ENCODE peak calls at places on chromosomes 11 and 22, in ten cellular contexts. E is uterus; T is epithelial cell of esophagus; I is CD8-positive, alpha-beta memory T cell; J is small intestine; Z is MM.1S; K is astrocyte of the spinal cord; Q is epithelial cell of proximal tubule; S is naive thymus-derived CD4-positive, alpha-beta T cell; X is IMR-90. C is an unnamed sample.

GRCh38 chr11:12889243-12889642 is 119.9 kb upstream of the RASSF10 start:
- DNase-seq in T (peak), K (peak), Z (no peak), J (no peak), I (no peak), X (peak), E (peak), Q (no peak), S (no peak), C (no peak)

GRCh38 chr22:39616781-39617180 is 46.2 kb downstream of the CACNA1I start:
- DNase-seq in E (no peak), Q (no peak), I (no peak), T (no peak), S (no peak), K (no peak), J (no peak), X (no peak), Z (no peak), C (no peak)

GRCh38 chr22:30094804-30095203 is 14.5 kb downstream of the HORMAD2 start:
- DNase-seq in S (no peak), E (no peak), X (no peak), Q (no peak), I (no peak), K (peak), T (no peak), Z (no peak), J (no peak), C (no peak)

GRCh38 chr22:37661160-37661924 is 2.8 kb downstream of the PDXP start:
- DNase-seq in T (no peak), Z (no peak), K (peak), S (no peak), Q (no peak), E (peak), I (no peak), X (peak), J (no peak), C (no peak)

GRCh38 chr22:48689206-48689605 is 1138.5 kb downstream of the BRD1 start:
- DNase-seq in E (no peak), I (no peak), Q (no peak), T (no peak), Z (no peak), X (no peak), K (no peak), S (no peak), J (no peak), C (no peak)

GRCh38 chr11:13963169-13963948 is 836 bp downstream of the SPON1 start:
- DNase-seq in T (no peak), I (no peak), S (no peak), Q (no peak), Z (no peak), E (peak), K (no peak), J (peak), X (peak), C (no peak)

GRCh38 chr11:72719144-72719543 is 33.1 kb downstream of the ARAP1 start:
- DNase-seq in S (no peak), I (no peak), X (peak), J (no peak), Z (peak), E (no peak), T (no peak), Q (no peak), K (no peak), C (no peak)

GRCh38 chr11:56700242-56700918 is 1.5 kb downstream of the OR9G1 start:
- DNase-seq in Z (peak), K (no peak), T (peak), Q (no peak), X (no peak), J (no peak), I (no peak), E (no peak), S (no peak), C (peak)

GRCh38 chr22:38572065-38572464 is 2.1 kb upstream of the DMC1 start:
- DNase-seq in Q (no peak), T (peak), J (peak), S (peak), X (peak), Z (peak), K (peak), E (peak), I (no peak), C (peak)

GRCh38 chr11:109320595-109320994 is 101.4 kb upstream of the C11orf87 start:
- DNase-seq in Z (no peak), T (peak), S (no peak), J (no peak), Q (peak), E (no peak), K (peak), X (peak), I (no peak), C (no peak)

GRCh38 chr11:94025695-94026394 is 4.7 kb downstream of the HEPHL1 start:
- DNase-seq in T (no peak), E (no peak), I (no peak), X (peak), Q (no peak), Z (no peak), J (no peak), S (no peak), K (peak), C (no peak)

GRCh38 chr11:76205252-76206076 is 838 bp downstream of the WNT11 start:
- DNase-seq in E (no peak), S (no peak), T (no peak), J (no peak), X (no peak), K (no peak), Q (no peak), I (no peak), Z (no peak), C (no peak)

GRCh38 chr11:62392944-62393628 is 25.7 kb upstream of the SCGB1A1 start:
- DNase-seq in K (no peak), X (no peak), S (peak), Z (peak), E (no peak), Q (no peak), J (peak), T (peak), I (no peak), C (peak)

GRCh38 chr11:114197799-114198500 is 98.2 kb upstream of the NNMT start:
- DNase-seq in K (peak), E (peak), I (no peak), X (peak), J (no peak), T (peak), S (no peak), Z (no peak), Q (no peak), C (no peak)

GRCh38 chr11:65384301-65384889 is 1.9 kb upstream of the SLC25A45 start:
- DNase-seq in K (peak), X (peak), J (no peak), Z (no peak), S (no peak), T (no peak), E (peak), I (peak), Q (no peak), C (no peak)

GRCh38 chr11:36196476-36197099 is 92.6 kb downstream of the COMMD9 start:
- DNase-seq in X (peak), E (peak), I (no peak), J (no peak), Z (no peak), S (no peak), T (no peak), Q (no peak), K (no peak), C (no peak)

GRCh38 chr11:27218498-27219038 is 144.4 kb downstream of the CCDC34 start:
- DNase-seq in Z (no peak), E (no peak), S (no peak), Q (no peak), J (no peak), I (no peak), X (peak), K (peak), T (peak), C (no peak)

GRCh38 chr11:111879637-111879960 is 258 bp downstream of the CFAP68 start:
- DNase-seq in K (no peak), Q (no peak), J (no peak), X (no peak), Z (no peak), T (no peak), E (no peak), S (no peak), I (no peak), C (no peak)

GRCh38 chr11:118295834-118296454 is 8.6 kb upstream of the CD3E start:
- DNase-seq in K (peak), S (peak), I (no peak), Q (peak), Z (no peak), J (peak), X (peak), T (peak), E (no peak), C (peak)

GRCh38 chr11:125069008-125069407 is 5.9 kb downstream of the SLC37A2 start:
- DNase-seq in Z (no peak), K (no peak), J (peak), Q (no peak), X (peak), E (no peak), T (no peak), S (no peak), I (no peak), C (no peak)

GRCh38 chr11:102485095-102485722 is 32.6 kb upstream of the TMEM123 start:
- DNase-seq in K (no peak), Z (no peak), X (peak), E (no peak), Q (no peak), S (no peak), J (no peak), T (peak), I (no peak), C (no peak)

GRCh38 chr22:45460288-45461109 is 42.2 kb upstream of the FBLN1 start:
- DNase-seq in K (peak), Q (no peak), S (no peak), I (no peak), X (peak), E (peak), Z (no peak), T (no peak), J (no peak), C (no peak)

GRCh38 chr11:47179655-47179991 is 2.9 kb upstream of the ARFGAP2 start:
- DNase-seq in Q (no peak), X (peak), T (peak), J (peak), E (no peak), K (no peak), S (peak), I (no peak), Z (peak), C (peak)

GRCh38 chr11:118870396-118871343 is 13.0 kb upstream of the CXCR5 start:
- DNase-seq in E (peak), X (peak), I (no peak), Q (peak), Z (peak), T (no peak), S (peak), J (no peak), K (no peak), C (no peak)

GRCh38 chr11:69828276-69828970 is 9.2 kb upstream of the FGF3 start:
- DNase-seq in J (peak), Z (no peak), X (no peak), Q (no peak), S (no peak), K (no peak), E (no peak), T (no peak), I (no peak), C (no peak)

GRCh38 chr11:2346014-2346413 is 31.1 kb upstream of the CD81 start:
- DNase-seq in Z (no peak), J (no peak), X (no peak), S (no peak), E (no peak), K (no peak), T (no peak), Q (no peak), I (no peak), C (no peak)

GRCh38 chr11:91299980-91300379 is 924.6 kb upstream of the FAT3 start:
- DNase-seq in T (no peak), Z (peak), J (no peak), K (peak), X (peak), E (no peak), I (no peak), S (no peak), Q (no peak), C (no peak)

GRCh38 chr11:78203184-78203583 is 14.5 kb downstream of the USP35 start:
- DNase-seq in Z (no peak), E (no peak), X (no peak), K (no peak), J (peak), S (peak), I (peak), Q (no peak), T (no peak), C (peak)

GRCh38 chr11:15509082-15509481 is 394.4 kb downstream of the INSC start:
- DNase-seq in E (no peak), J (no peak), X (no peak), K (no peak), Z (no peak), Q (no peak), I (no peak), S (no peak), T (no peak), C (no peak)

GRCh38 chr11:48020092-48020755 is 39.9 kb downstream of the PTPRJ start:
- DNase-seq in K (no peak), S (no peak), Q (no peak), Z (no peak), T (peak), J (no peak), E (no peak), X (no peak), I (no peak), C (no peak)

GRCh38 chr11:6474423-6474792 is 667 bp upstream of the TRIM3 start:
- DNase-seq in T (no peak), X (no peak), I (no peak), K (no peak), S (no peak), Q (no peak), J (no peak), Z (no peak), E (no peak), C (no peak)

GRCh38 chr11:6475936-6476335 is 2.2 kb upstream of the TRIM3 start:
- DNase-seq in Z (no peak), I (no peak), T (no peak), J (peak), K (no peak), Q (no peak), E (no peak), S (no peak), X (no peak), C (no peak)

GRCh38 chr11:6473481-6474422 is at the start of gene TRIM3:
- DNase-seq in K (peak), T (peak), S (peak), I (peak), Z (peak), Q (peak), X (peak), E (peak), J (peak), C (no peak)

GRCh38 chr11:6474806-6475500 is 1.2 kb upstream of the TRIM3 start:
- DNase-seq in Z (no peak), I (no peak), E (no peak), S (no peak), K (no peak), T (no peak), Q (no peak), J (peak), X (peak), C (no peak)

DNA sequence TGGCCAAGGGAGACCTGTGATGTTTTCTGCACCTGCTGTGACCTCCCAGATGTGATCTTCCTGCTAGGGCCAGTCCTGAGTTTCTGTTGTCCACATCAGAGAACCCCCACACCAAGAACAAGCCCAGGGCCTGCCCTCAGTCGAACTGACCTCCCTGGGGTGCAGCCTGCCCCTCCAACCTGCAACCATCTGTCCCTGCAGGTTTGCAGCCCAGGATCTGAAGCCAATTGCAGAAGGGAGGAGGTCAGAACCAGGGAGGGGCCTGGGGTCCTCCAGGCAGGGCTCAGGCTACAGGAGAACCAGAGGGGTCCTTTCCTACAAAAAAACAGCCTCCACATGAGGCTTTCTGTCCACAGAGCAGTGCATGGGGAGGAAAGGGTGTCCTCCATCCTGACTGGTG is 807 bp downstream of the TRIM3 start:
- DNase-seq in Q (no peak), K (no peak), J (no peak), T (no peak), Z (no peak), E (peak), I (no peak), X (no peak), S (no peak), C (no peak)
- H3K4me3 ChIP-seq in Q (peak), K (peak), J (peak), T (peak), Z (peak), E (peak), I (no peak), X (peak), S (no peak), C (peak)

GRCh38 chr22:19868773-19869471 is 14.2 kb upstream of the GNB1L start:
- DNase-seq in X (no peak), I (no peak), J (peak), Z (no peak), Q (no peak), T (peak), K (peak), E (peak), S (no peak), C (no peak)

GRCh38 chr22:19869497-19870152 is 15.0 kb upstream of the GNB1L start:
- DNase-seq in I (no peak), K (no peak), E (no peak), T (no peak), S (no peak), X (no peak), J (no peak), Z (no peak), Q (no peak), C (no peak)

GRCh38 chr22:19866665-19867009 is 12.0 kb upstream of the GNB1L start:
- DNase-seq in S (no peak), J (no peak), X (no peak), Z (no peak), I (no peak), E (no peak), T (no peak), K (no peak), Q (no peak), C (no peak)

GRCh38 chr22:19867617-19868016 is 12.9 kb upstream of the GNB1L start:
- DNase-seq in Z (no peak), Q (no peak), J (no peak), I (no peak), K (no peak), T (no peak), X (no peak), S (no peak), E (no peak), C (no peak)

GRCh38 chr22:19868333-19868732 is 13.7 kb upstream of the GNB1L start:
- DNase-seq in J (no peak), S (no peak), Q (no peak), K (no peak), E (no peak), X (no peak), I (no peak), Z (no peak), T (no peak), C (no peak)
- H3K4me3 ChIP-seq in J (no peak), S (no peak), Q (no peak), K (no peak), E (no peak), X (no peak), I (no peak), Z (no peak), T (no peak), C (no peak)

DNA sequence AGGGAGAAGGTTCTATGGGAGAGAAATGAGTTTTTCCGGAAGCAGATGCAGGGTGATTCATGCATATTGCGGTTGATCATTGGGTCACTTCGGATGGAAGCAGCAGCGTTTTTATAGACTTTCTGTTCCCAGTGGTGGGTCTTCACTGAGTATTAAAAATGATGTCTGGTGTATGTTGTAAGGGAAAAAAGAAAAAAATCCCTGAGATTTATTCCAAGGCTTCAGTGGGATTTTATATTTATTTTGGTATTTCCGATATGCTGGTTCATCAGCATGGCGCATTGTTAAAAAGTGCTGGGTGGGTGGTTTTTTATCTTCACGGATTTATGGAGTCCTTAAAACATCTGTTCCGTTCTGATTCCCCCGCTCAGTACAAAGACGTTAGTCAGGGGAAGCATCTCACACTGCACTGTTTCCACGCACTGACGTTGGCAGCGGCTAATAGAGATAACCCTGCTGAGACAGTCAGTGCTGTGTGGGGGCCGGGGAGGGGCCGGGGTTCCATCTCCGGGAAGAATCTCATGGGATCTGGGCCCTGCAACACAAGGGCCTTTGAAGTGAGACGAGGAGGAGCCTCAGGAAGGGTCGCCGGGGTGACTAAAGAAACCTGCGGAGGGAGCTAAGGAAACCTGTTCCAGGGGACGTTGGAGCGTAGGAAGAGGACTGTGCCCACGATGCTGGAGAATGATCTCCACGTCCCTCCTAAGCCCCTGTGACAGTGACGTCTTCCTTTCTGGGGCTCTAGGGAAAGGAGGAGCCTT is 390.0 kb downstream of the NTM start:
- DNase-seq in E (no peak), Q (no peak), S (no peak), Z (no peak), I (no peak), J (no peak), X (peak), T (no peak), K (peak), C (no peak)
- H3K4me3 ChIP-seq in E (no peak), Q (no peak), S (no peak), Z (no peak), I (no peak), J (no peak), X (no peak), T (no peak), K (no peak), C (no peak)

GRCh38 chr22:32723632-32724031 is 77.9 kb upstream of the TIMP3 start:
- DNase-seq in E (peak), Z (peak), J (peak), T (peak), S (peak), K (peak), Q (no peak), I (no peak), X (peak), C (peak)
- H3K4me3 ChIP-seq in E (no peak), Z (no peak), J (no peak), T (no peak), S (peak), K (no peak), Q (no peak), I (no peak), X (no peak), C (peak)